ENCODE peak calls at places on chromosomes 7 and 10, in four cellular contexts. One of them, this sample, is unnamed.

GRCh38 chr7:80498481-80499349 is 13.1 kb downstream of the GNAT3 start:
- DNase-seq in K562: no peak
- DNase-seq in SK-N-SH: no peak
- DNase-seq in H1: no peak
- DNase-seq in this sample: no peak

GRCh38 chr7:73829505-73829904 is 1.3 kb upstream of the CLDN4 start:
- DNase-seq in K562: no peak
- DNase-seq in SK-N-SH: no peak
- DNase-seq in H1: no peak
- DNase-seq in this sample: no peak

GRCh38 chr10:110174201-110174600 is 33.2 kb upstream of the MXI1 start:
- DNase-seq in K562: no peak
- DNase-seq in SK-N-SH: no peak
- DNase-seq in H1: no peak
- DNase-seq in this sample: no peak

GRCh38 chr7:68244411-68244810 is 1247.8 kb downstream of the TYW1 start:
- DNase-seq in K562: no peak
- DNase-seq in SK-N-SH: no peak
- DNase-seq in H1: no peak
- DNase-seq in this sample: no peak

GRCh38 chr10:31146496-31147219 is 115.0 kb upstream of the ZNF438 start:
- DNase-seq in K562: no peak
- DNase-seq in SK-N-SH: no peak
- DNase-seq in H1: no peak
- DNase-seq in this sample: no peak

GRCh38 chr10:4260483-4260882 is 475.5 kb upstream of the KLF6 start:
- DNase-seq in K562: no peak
- DNase-seq in SK-N-SH: no peak
- DNase-seq in H1: no peak
- DNase-seq in this sample: no peak

GRCh38 chr7:2172311-2173183 is 60.2 kb downstream of the MAD1L1 start:
- DNase-seq in K562: no peak
- DNase-seq in SK-N-SH: peak
- DNase-seq in H1: no peak
- DNase-seq in this sample: no peak

GRCh38 chr7:54946764-54947163 is 72.1 kb upstream of the EGFR start:
- DNase-seq in K562: no peak
- DNase-seq in SK-N-SH: no peak
- DNase-seq in H1: no peak
- DNase-seq in this sample: no peak

GRCh38 chr10:124911124-124912051 is 30.5 kb upstream of the ZRANB1 start:
- DNase-seq in K562: peak
- DNase-seq in SK-N-SH: no peak
- DNase-seq in H1: no peak
- DNase-seq in this sample: no peak

GRCh38 chr7:122166708-122167107 is 22.7 kb upstream of the AASS start:
- DNase-seq in K562: no peak
- DNase-seq in SK-N-SH: no peak
- DNase-seq in H1: no peak
- DNase-seq in this sample: no peak

GRCh38 chr7:33836797-33837355 is 68.5 kb upstream of the BMPER start:
- DNase-seq in K562: peak
- DNase-seq in SK-N-SH: peak
- DNase-seq in H1: no peak
- DNase-seq in this sample: no peak
- TF ChIP-seq TAF1 in K562: no peak
- TF ChIP-seq TAF1 in SK-N-SH: no peak
- TF ChIP-seq TAF1 in H1: no peak
- TF ChIP-seq TAF1 in this sample: no peak

DNA sequence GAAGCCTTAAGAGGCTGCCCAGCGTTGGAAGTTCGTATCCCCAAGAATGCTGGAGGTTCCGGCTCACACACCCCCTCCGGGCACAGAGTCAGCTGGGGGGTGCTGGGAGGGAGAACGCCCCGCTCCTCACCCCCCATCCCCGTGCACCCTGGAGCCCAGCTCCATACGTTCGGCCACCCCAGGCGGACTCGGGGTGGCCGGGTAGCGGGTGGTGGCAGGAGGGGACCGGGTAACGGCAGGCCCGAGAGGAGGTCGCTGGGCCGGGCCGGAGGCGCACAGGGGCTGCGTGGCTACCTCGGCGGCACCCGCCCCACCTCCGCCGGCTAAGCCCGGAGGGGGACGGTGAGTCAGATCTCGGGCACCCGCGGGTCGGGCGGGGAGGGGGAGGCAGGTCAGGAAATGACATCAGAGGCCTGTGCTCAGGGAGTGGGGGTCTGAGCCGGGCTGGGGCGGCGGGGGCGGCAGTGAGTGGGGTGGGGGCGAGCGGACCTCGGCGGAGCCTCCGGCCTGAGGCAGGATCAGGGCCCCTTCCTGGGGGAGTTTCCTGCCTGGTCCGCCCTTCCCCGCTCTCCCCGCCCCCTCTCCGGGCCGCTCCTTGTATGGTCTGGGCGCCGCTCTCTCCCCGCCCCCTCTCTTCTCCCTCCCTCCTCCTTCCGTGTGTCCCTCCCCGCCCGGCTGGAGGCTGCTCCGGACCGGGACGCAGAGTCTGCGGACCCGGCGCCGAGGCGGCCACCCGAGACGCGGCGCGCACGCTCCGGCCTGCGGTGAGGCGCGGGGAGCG is at the start of gene ZYX:
- DNase-seq in K562: peak
- DNase-seq in SK-N-SH: peak
- DNase-seq in H1: peak
- DNase-seq in this sample: peak
- TF ChIP-seq POLR2AphosphoS5 in K562: peak
- TF ChIP-seq POLR2AphosphoS5 in SK-N-SH: peak
- TF ChIP-seq POLR2AphosphoS5 in H1: peak
- TF ChIP-seq POLR2AphosphoS5 in this sample: peak

GRCh38 chr7:141072548-141073172 is 1.2 kb upstream of the TMEM178B start:
- DNase-seq in K562: no peak
- DNase-seq in SK-N-SH: peak
- DNase-seq in H1: no peak
- DNase-seq in this sample: no peak

GRCh38 chr7:141073641-141074161 is at the start of gene TMEM178B:
- DNase-seq in K562: no peak
- DNase-seq in SK-N-SH: peak
- DNase-seq in H1: no peak
- DNase-seq in this sample: no peak

GRCh38 chr7:141074162-141074989 is 512 bp downstream of the TMEM178B start:
- DNase-seq in K562: no peak
- DNase-seq in SK-N-SH: peak
- DNase-seq in H1: no peak
- DNase-seq in this sample: no peak

GRCh38 chr7:141071855-141072547 is 1.9 kb upstream of the TMEM178B start:
- DNase-seq in K562: no peak
- DNase-seq in SK-N-SH: peak
- DNase-seq in H1: no peak
- DNase-seq in this sample: no peak

GRCh38 chr7:141073173-141073640 is 657 bp upstream of the TMEM178B start:
- DNase-seq in K562: no peak
- DNase-seq in SK-N-SH: peak
- DNase-seq in H1: no peak
- DNase-seq in this sample: no peak
- TF ChIP-seq TAF1 in K562: no peak
- TF ChIP-seq TAF1 in SK-N-SH: no peak
- TF ChIP-seq TAF1 in H1: no peak
- TF ChIP-seq TAF1 in this sample: no peak

DNA sequence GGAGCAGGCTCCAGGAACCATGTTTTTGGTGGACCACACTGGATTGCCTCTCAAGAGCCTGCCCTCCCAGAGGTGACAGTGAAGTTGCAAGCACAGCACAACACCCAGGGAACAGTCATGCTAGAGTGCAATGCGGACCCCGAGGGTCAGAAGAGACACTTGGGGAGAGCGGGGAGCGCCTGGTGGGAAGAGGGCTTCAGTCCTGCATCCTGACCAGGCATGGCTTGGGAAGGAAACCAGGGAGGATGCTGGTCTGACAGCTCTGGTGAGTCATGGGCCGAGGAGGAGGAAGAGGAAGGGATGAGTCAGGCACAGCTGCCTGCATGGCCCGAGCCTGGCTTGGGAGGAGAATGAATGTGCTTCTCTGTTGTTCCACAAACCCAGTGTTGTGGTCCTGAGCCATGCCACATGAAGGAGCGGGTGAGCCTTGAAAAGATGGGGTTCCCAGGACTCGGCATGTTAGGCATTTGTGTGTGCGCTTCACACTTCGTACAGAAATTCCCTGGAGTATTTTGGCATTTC is 29.5 kb upstream of the ANKRD2 start:
- DNase-seq in K562: peak
- DNase-seq in SK-N-SH: no peak
- DNase-seq in H1: no peak
- DNase-seq in this sample: no peak
- TF ChIP-seq POLR2AphosphoS5 in K562: no peak
- TF ChIP-seq POLR2AphosphoS5 in SK-N-SH: peak
- TF ChIP-seq POLR2AphosphoS5 in H1: no peak
- TF ChIP-seq POLR2AphosphoS5 in this sample: no peak